ENCODE peak calls at places on chromosomes 11 and 22, in six cellular contexts. One of them, this sample, is unnamed.

GRCh38 chr11:79396674-79397073 is 44.2 kb downstream of the TENM4 start:
- DNase-seq in breast epithelium: no peak
- DNase-seq in dorsolateral prefrontal cortex: no peak
- DNase-seq in BJ: no peak
- DNase-seq in fibroblast of mammary gland: peak; percentile 26
- DNase-seq in spleen: no peak
- DNase-seq in this sample: no peak

GRCh38 chr11:120637131-120637530 is 125.6 kb downstream of the GRIK4 start:
- DNase-seq in spleen: no peak
- DNase-seq in dorsolateral prefrontal cortex: no peak
- DNase-seq in breast epithelium: peak; percentile 24
- DNase-seq in fibroblast of mammary gland: no peak
- DNase-seq in BJ: no peak
- DNase-seq in this sample: no peak

GRCh38 chr11:109033627-109034340 is 368.9 kb downstream of the DDX10 start:
- DNase-seq in spleen: no peak
- DNase-seq in breast epithelium: no peak
- DNase-seq in dorsolateral prefrontal cortex: no peak
- DNase-seq in BJ: peak; percentile 33
- DNase-seq in fibroblast of mammary gland: peak; percentile 97
- DNase-seq in this sample: peak; percentile 68

GRCh38 chr22:36225333-36225922 is 13.9 kb downstream of the APOL2 start:
- DNase-seq in spleen: no peak
- DNase-seq in fibroblast of mammary gland: no peak
- DNase-seq in breast epithelium: no peak
- DNase-seq in dorsolateral prefrontal cortex: no peak
- DNase-seq in BJ: no peak
- DNase-seq in this sample: no peak

GRCh38 chr11:46065681-46066080 is 55.6 kb downstream of the PHF21A start:
- DNase-seq in breast epithelium: no peak
- DNase-seq in fibroblast of mammary gland: no peak
- DNase-seq in BJ: no peak
- DNase-seq in spleen: no peak
- DNase-seq in dorsolateral prefrontal cortex: no peak
- DNase-seq in this sample: no peak

GRCh38 chr11:65401803-65402248 is 15.4 kb downstream of the FRMD8 start:
- DNase-seq in BJ: no peak
- DNase-seq in spleen: no peak
- DNase-seq in breast epithelium: no peak
- DNase-seq in dorsolateral prefrontal cortex: no peak
- DNase-seq in fibroblast of mammary gland: no peak
- DNase-seq in this sample: no peak

GRCh38 chr11:118910309-118911112 is 15.2 kb downstream of the BCL9L start:
- DNase-seq in fibroblast of mammary gland: peak; percentile 86
- DNase-seq in spleen: peak; percentile 84
- DNase-seq in dorsolateral prefrontal cortex: peak; percentile 61
- DNase-seq in breast epithelium: peak; percentile 89
- DNase-seq in BJ: peak; percentile 68
- DNase-seq in this sample: peak; percentile 77

GRCh38 chr22:37162221-37163095 is 12.7 kb upstream of the IL2RB start:
- DNase-seq in fibroblast of mammary gland: no peak
- DNase-seq in BJ: no peak
- DNase-seq in spleen: peak; percentile 82
- DNase-seq in breast epithelium: no peak
- DNase-seq in dorsolateral prefrontal cortex: no peak
- DNase-seq in this sample: no peak

GRCh38 chr22:38313384-38313955 is 3.8 kb downstream of the CSNK1E start:
- DNase-seq in spleen: peak; percentile 85
- DNase-seq in breast epithelium: no peak
- DNase-seq in dorsolateral prefrontal cortex: no peak
- DNase-seq in fibroblast of mammary gland: peak; percentile 97
- DNase-seq in BJ: peak; percentile 59
- DNase-seq in this sample: peak; percentile 93

GRCh38 chr11:6637871-6638270 is 17.7 kb downstream of the DCHS1 start:
- DNase-seq in fibroblast of mammary gland: peak; percentile 88
- DNase-seq in breast epithelium: no peak
- DNase-seq in spleen: no peak
- DNase-seq in BJ: peak; percentile 94
- DNase-seq in dorsolateral prefrontal cortex: no peak
- DNase-seq in this sample: no peak

GRCh38 chr11:12175694-12176241 is 65.4 kb downstream of the MICAL2 start:
- DNase-seq in fibroblast of mammary gland: peak; percentile 95
- DNase-seq in dorsolateral prefrontal cortex: no peak
- DNase-seq in spleen: no peak
- DNase-seq in breast epithelium: no peak
- DNase-seq in BJ: peak; percentile 66
- DNase-seq in this sample: no peak

GRCh38 chr11:80024119-80024518 is 583.3 kb upstream of the TENM4 start:
- DNase-seq in breast epithelium: no peak
- DNase-seq in spleen: no peak
- DNase-seq in fibroblast of mammary gland: no peak
- DNase-seq in dorsolateral prefrontal cortex: no peak
- DNase-seq in BJ: no peak
- DNase-seq in this sample: peak; percentile 76

GRCh38 chr11:126424471-126425039 is 69.1 kb downstream of the ST3GAL4 start:
- DNase-seq in spleen: peak; percentile 89
- DNase-seq in dorsolateral prefrontal cortex: no peak
- DNase-seq in BJ: no peak
- DNase-seq in fibroblast of mammary gland: no peak
- DNase-seq in breast epithelium: no peak
- DNase-seq in this sample: no peak

GRCh38 chr11:71096751-71097388 is 155.5 kb downstream of the SHANK2 start:
- DNase-seq in dorsolateral prefrontal cortex: no peak
- DNase-seq in breast epithelium: no peak
- DNase-seq in fibroblast of mammary gland: peak; percentile 14
- DNase-seq in BJ: no peak
- DNase-seq in spleen: no peak
- DNase-seq in this sample: no peak

GRCh38 chr22:39204216-39204615 is 40.6 kb downstream of the PDGFB start:
- DNase-seq in spleen: peak; percentile 17
- DNase-seq in breast epithelium: no peak
- DNase-seq in BJ: no peak
- DNase-seq in fibroblast of mammary gland: no peak
- DNase-seq in dorsolateral prefrontal cortex: no peak
- DNase-seq in this sample: no peak

GRCh38 chr11:66869471-66869870 is 12.6 kb downstream of the LRFN4 start:
- DNase-seq in breast epithelium: no peak
- DNase-seq in fibroblast of mammary gland: no peak
- DNase-seq in BJ: no peak
- DNase-seq in dorsolateral prefrontal cortex: no peak
- DNase-seq in spleen: no peak
- DNase-seq in this sample: no peak

GRCh38 chr11:67279589-67280340 is 9.3 kb upstream of the ANKRD13D start:
- DNase-seq in BJ: no peak
- DNase-seq in dorsolateral prefrontal cortex: no peak
- DNase-seq in fibroblast of mammary gland: no peak
- DNase-seq in breast epithelium: no peak
- DNase-seq in spleen: peak; percentile 80
- DNase-seq in this sample: no peak

GRCh38 chr11:129933262-129933661 is 37.9 kb upstream of the NFRKB start:
- DNase-seq in BJ: no peak
- DNase-seq in fibroblast of mammary gland: no peak
- DNase-seq in spleen: no peak
- DNase-seq in dorsolateral prefrontal cortex: no peak
- DNase-seq in breast epithelium: no peak
- DNase-seq in this sample: no peak

GRCh38 chr11:25711008-25711407 is 620.9 kb upstream of the ANO3 start:
- DNase-seq in breast epithelium: no peak
- DNase-seq in fibroblast of mammary gland: no peak
- DNase-seq in dorsolateral prefrontal cortex: no peak
- DNase-seq in BJ: no peak
- DNase-seq in spleen: no peak
- DNase-seq in this sample: no peak

GRCh38 chr11:63521896-63522295 is 14.7 kb upstream of the PLAAT4 start:
- DNase-seq in dorsolateral prefrontal cortex: no peak
- DNase-seq in breast epithelium: no peak
- DNase-seq in fibroblast of mammary gland: no peak
- DNase-seq in BJ: no peak
- DNase-seq in spleen: no peak
- DNase-seq in this sample: no peak

GRCh38 chr22:32619614-32620426 is 145.2 kb downstream of the FBXO7 start:
- DNase-seq in dorsolateral prefrontal cortex: no peak
- DNase-seq in spleen: peak; percentile 42
- DNase-seq in fibroblast of mammary gland: peak; percentile 98
- DNase-seq in BJ: no peak
- DNase-seq in breast epithelium: no peak
- DNase-seq in this sample: no peak

GRCh38 chr11:95877288-95877687 is 46.6 kb downstream of the MTMR2 start:
- DNase-seq in spleen: no peak
- DNase-seq in dorsolateral prefrontal cortex: no peak
- DNase-seq in BJ: peak; percentile 99
- DNase-seq in breast epithelium: no peak
- DNase-seq in fibroblast of mammary gland: peak; percentile 100
- DNase-seq in this sample: peak; percentile 48

GRCh38 chr22:44493206-44493605 is 4.8 kb downstream of the RTL6 start:
- DNase-seq in fibroblast of mammary gland: no peak
- DNase-seq in spleen: no peak
- DNase-seq in BJ: no peak
- DNase-seq in dorsolateral prefrontal cortex: no peak
- DNase-seq in breast epithelium: no peak
- DNase-seq in this sample: no peak

GRCh38 chr11:19558189-19558986 is 154.2 kb upstream of the NAV2 start:
- DNase-seq in BJ: no peak
- DNase-seq in dorsolateral prefrontal cortex: no peak
- DNase-seq in breast epithelium: no peak
- DNase-seq in spleen: no peak
- DNase-seq in fibroblast of mammary gland: no peak
- DNase-seq in this sample: no peak

GRCh38 chr11:128227466-128227865 is 359.9 kb downstream of the ETS1 start:
- DNase-seq in BJ: no peak
- DNase-seq in spleen: no peak
- DNase-seq in breast epithelium: no peak
- DNase-seq in dorsolateral prefrontal cortex: no peak
- DNase-seq in fibroblast of mammary gland: no peak
- DNase-seq in this sample: no peak

GRCh38 chr11:94762208-94762607 is 5.9 kb upstream of the AMOTL1 start:
- DNase-seq in fibroblast of mammary gland: no peak
- DNase-seq in BJ: no peak
- DNase-seq in dorsolateral prefrontal cortex: no peak
- DNase-seq in spleen: no peak
- DNase-seq in breast epithelium: no peak
- DNase-seq in this sample: no peak

GRCh38 chr11:117435296-117435695 is 107.6 kb downstream of the CEP164 start:
- DNase-seq in BJ: no peak
- DNase-seq in fibroblast of mammary gland: no peak
- DNase-seq in breast epithelium: no peak
- DNase-seq in dorsolateral prefrontal cortex: no peak
- DNase-seq in spleen: peak; percentile 10
- DNase-seq in this sample: no peak

GRCh38 chr22:24554316-24555159 is at the start of gene GUCD1:
- DNase-seq in fibroblast of mammary gland: peak; percentile 47
- DNase-seq in BJ: no peak
- DNase-seq in breast epithelium: no peak
- DNase-seq in spleen: no peak
- DNase-seq in dorsolateral prefrontal cortex: no peak
- DNase-seq in this sample: no peak

GRCh38 chr11:75561426-75562047 is 516 bp upstream of the SERPINH1 start:
- DNase-seq in spleen: no peak
- DNase-seq in breast epithelium: no peak
- DNase-seq in BJ: no peak
- DNase-seq in fibroblast of mammary gland: no peak
- DNase-seq in dorsolateral prefrontal cortex: no peak
- DNase-seq in this sample: no peak

GRCh38 chr11:128195057-128195751 is 392.2 kb downstream of the ETS1 start:
- DNase-seq in fibroblast of mammary gland: no peak
- DNase-seq in spleen: no peak
- DNase-seq in dorsolateral prefrontal cortex: no peak
- DNase-seq in BJ: no peak
- DNase-seq in breast epithelium: no peak
- DNase-seq in this sample: no peak

GRCh38 chr22:45726081-45726480 is 54.4 kb downstream of the ATXN10 start:
- DNase-seq in fibroblast of mammary gland: no peak
- DNase-seq in BJ: no peak
- DNase-seq in spleen: no peak
- DNase-seq in dorsolateral prefrontal cortex: no peak
- DNase-seq in breast epithelium: no peak
- DNase-seq in this sample: no peak

GRCh38 chr22:45735273-45735672 is 63.6 kb downstream of the ATXN10 start:
- DNase-seq in spleen: no peak
- DNase-seq in fibroblast of mammary gland: no peak
- DNase-seq in BJ: no peak
- DNase-seq in breast epithelium: no peak
- DNase-seq in dorsolateral prefrontal cortex: no peak
- DNase-seq in this sample: no peak

GRCh38 chr22:45731041-45731797 is 59.6 kb downstream of the ATXN10 start:
- DNase-seq in fibroblast of mammary gland: no peak
- DNase-seq in breast epithelium: no peak
- DNase-seq in BJ: no peak
- DNase-seq in spleen: no peak
- DNase-seq in dorsolateral prefrontal cortex: no peak
- DNase-seq in this sample: no peak

GRCh38 chr22:45731798-45732495 is 60.3 kb downstream of the ATXN10 start:
- DNase-seq in dorsolateral prefrontal cortex: no peak
- DNase-seq in BJ: no peak
- DNase-seq in spleen: no peak
- DNase-seq in breast epithelium: no peak
- DNase-seq in fibroblast of mammary gland: peak; percentile 55
- DNase-seq in this sample: no peak
- TF ChIP-seq CTCF in dorsolateral prefrontal cortex: peak; percentile 48
- TF ChIP-seq CTCF in BJ: peak; percentile 53
- TF ChIP-seq CTCF in spleen: no peak
- TF ChIP-seq CTCF in breast epithelium: no peak
- TF ChIP-seq CTCF in fibroblast of mammary gland: peak; percentile 39
- TF ChIP-seq CTCF in this sample: peak; percentile 62

GRCh38 chr22:42114721-42115120 is 15.9 kb downstream of the CYP2D6 start:
- DNase-seq in dorsolateral prefrontal cortex: no peak
- DNase-seq in fibroblast of mammary gland: peak; percentile 36
- DNase-seq in spleen: no peak
- DNase-seq in BJ: no peak
- DNase-seq in breast epithelium: no peak
- DNase-seq in this sample: no peak
- TF ChIP-seq CTCF in dorsolateral prefrontal cortex: peak; percentile 52
- TF ChIP-seq CTCF in fibroblast of mammary gland: peak; percentile 56
- TF ChIP-seq CTCF in spleen: peak; percentile 25
- TF ChIP-seq CTCF in BJ: peak; percentile 42
- TF ChIP-seq CTCF in breast epithelium: no peak
- TF ChIP-seq CTCF in this sample: peak; percentile 46

GRCh38 chr11:36376888-36377758 is 81.0 kb downstream of the PRR5L start:
- DNase-seq in dorsolateral prefrontal cortex: peak; percentile 27
- DNase-seq in fibroblast of mammary gland: peak; percentile 41
- DNase-seq in breast epithelium: no peak
- DNase-seq in spleen: peak; percentile 90
- DNase-seq in BJ: no peak
- DNase-seq in this sample: no peak
- TF ChIP-seq CTCF in dorsolateral prefrontal cortex: peak; percentile 65
- TF ChIP-seq CTCF in fibroblast of mammary gland: peak; percentile 48
- TF ChIP-seq CTCF in breast epithelium: peak; percentile 13
- TF ChIP-seq CTCF in spleen: peak; percentile 73
- TF ChIP-seq CTCF in BJ: peak; percentile 84
- TF ChIP-seq CTCF in this sample: peak; percentile 68

DNA sequence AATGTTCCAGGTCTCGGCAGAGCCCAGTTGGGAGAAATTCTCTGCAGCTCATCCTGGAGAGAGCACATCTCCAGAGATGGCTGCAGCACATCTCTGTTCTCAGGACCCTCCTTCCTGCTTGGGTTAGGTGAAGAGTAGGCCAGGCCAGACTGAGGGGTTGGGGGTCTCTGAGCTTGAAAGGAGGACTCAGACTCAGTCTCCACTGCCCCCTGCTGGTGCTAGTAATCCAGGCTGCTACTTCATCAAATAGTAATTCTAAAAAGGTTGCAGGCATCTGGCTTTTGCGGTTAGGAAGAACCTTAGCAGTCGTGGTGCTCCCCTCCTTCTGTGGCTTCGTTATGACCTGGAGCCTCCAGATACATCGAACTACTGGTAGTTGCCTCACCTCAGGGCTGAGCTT is 9.7 kb downstream of the TUB start:
- DNase-seq in spleen: peak; percentile 24
- DNase-seq in dorsolateral prefrontal cortex: peak; percentile 75
- DNase-seq in breast epithelium: no peak
- DNase-seq in BJ: no peak
- DNase-seq in fibroblast of mammary gland: peak; percentile 49
- DNase-seq in this sample: no peak
- TF ChIP-seq CTCF in spleen: peak; percentile 32
- TF ChIP-seq CTCF in dorsolateral prefrontal cortex: peak; percentile 72
- TF ChIP-seq CTCF in breast epithelium: peak; percentile 33
- TF ChIP-seq CTCF in BJ: peak; percentile 77
- TF ChIP-seq CTCF in fibroblast of mammary gland: peak; percentile 75
- TF ChIP-seq CTCF in this sample: peak; percentile 72

This sample was measured in retinal pigment epithelial cell.